ENCODE peak calls at places on chromosomes 12 and 14, in nine cellular contexts. R is mammary epithelial cell; I is BE2C; U is CD8-positive, alpha-beta T cell; E is uterus; S is esophagus muscularis mucosa; V is right lobe of liver; K is pancreas; B is cardiac muscle cell. H is an unnamed sample. For H3K9me3 and H3K4me1, the result is how much of the 10 kb centered on the place peaks cover.

GRCh38 chr12:8914716-8915526 is 612 bp downstream of the PHC1 start:
- DNase-seq in R (peak), I (peak), U (peak), E (peak), S (no peak), V (peak), K (peak), B (peak), H (peak)

GRCh38 chr14:24876009-24876690 is 173.8 kb downstream of the STXBP6 start:
- DNase-seq in R (no peak), I (no peak), U (no peak), E (no peak), S (no peak), V (no peak), K (no peak), B (no peak), H (no peak)

GRCh38 chr12:1594045-1594294 is 411 bp downstream of the FBXL14 start:
- DNase-seq in R (peak), I (peak), U (no peak), E (no peak), S (no peak), V (peak), K (no peak), B (no peak), H (peak)

GRCh38 chr12:95412826-95413311 is 61.1 kb upstream of the METAP2 start:
- DNase-seq in R (peak), I (no peak), U (no peak), E (no peak), S (no peak), V (no peak), K (no peak), B (no peak), H (peak)

GRCh38 chr14:21231020-21231652 is 38.1 kb downstream of the HNRNPC start:
- DNase-seq in R (no peak), I (no peak), U (no peak), E (no peak), S (no peak), V (no peak), K (no peak), B (no peak), H (no peak)

GRCh38 chr12:87086118-87086891 is 830.1 kb upstream of the MGAT4C start:
- DNase-seq in R (peak), I (no peak), U (no peak), E (no peak), S (no peak), V (no peak), K (peak), B (no peak), H (no peak)

GRCh38 chr12:56261503-56262230 is 3.5 kb upstream of the ANKRD52 start:
- DNase-seq in R (peak), I (no peak), U (no peak), E (no peak), S (no peak), V (no peak), K (no peak), B (no peak), H (no peak)

GRCh38 chr14:99393059-99393655 is 87.5 kb downstream of the SETD3 start:
- DNase-seq in R (peak), I (peak), U (peak), E (no peak), S (no peak), V (peak), K (peak), B (peak), H (peak)

GRCh38 chr14:39266589-39266870 is 32.8 kb downstream of the MIA2 start:
- DNase-seq in R (no peak), I (no peak), U (no peak), E (peak), S (no peak), V (peak), K (peak), B (no peak), H (no peak)

GRCh38 chr12:131385313-131386166 is 325.4 kb upstream of the SFSWAP start:
- DNase-seq in R (no peak), I (no peak), U (no peak), E (no peak), S (no peak), V (no peak), K (no peak), B (no peak), H (no peak)
- H3K9me3 ChIP-seq in R (under half), I (under half), U (under half), E (under half), S (under half), V (under half), K (under half), B (under half), H (under half)

GRCh38 chr12:130192667-130193345 is 30.5 kb downstream of the FZD10 start:
- DNase-seq in R (no peak), I (no peak), U (no peak), E (no peak), S (no peak), V (no peak), K (no peak), B (peak), H (no peak)
- TF ChIP-seq CTCF in R (no peak), I (no peak), U (no peak), E (no peak), S (no peak), V (no peak), K (no peak), B (no peak), H (no peak)

DNA sequence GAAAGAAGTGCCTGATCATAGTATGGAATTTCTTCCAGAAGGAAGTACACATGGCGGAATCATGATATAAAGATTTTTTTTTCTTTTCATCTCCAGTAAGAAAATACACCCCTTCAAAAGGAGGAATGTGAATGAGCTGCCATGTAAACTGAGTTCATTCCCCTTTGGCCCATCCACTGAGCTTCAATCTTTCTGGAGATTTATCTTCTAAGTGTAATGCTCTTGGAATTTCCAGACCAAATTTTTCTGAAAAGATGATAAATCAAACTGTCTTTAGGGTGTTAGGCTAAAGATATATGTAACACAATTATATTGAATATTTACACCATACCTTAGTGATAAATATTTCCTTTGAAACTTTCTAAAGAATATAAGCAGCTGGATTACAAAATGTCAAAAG is 5.2 kb downstream of the DCN start:
- DNase-seq in R (no peak), I (no peak), U (no peak), E (no peak), S (no peak), V (no peak), K (no peak), B (no peak), H (no peak)
- H3K4me1 ChIP-seq in R (under half), I (under half), U (under half), E (under half), S (under half), V (under half), K (under half), B (under half), H (under half)

GRCh38 chr12:34591966-34592365 is 569.7 kb downstream of the ALG10 start:
- DNase-seq in R (no peak), I (no peak), U (no peak), E (no peak), S (no peak), V (no peak), K (no peak), B (no peak), H (no peak)
- H3K9me3 ChIP-seq in R (under half), I (under half), U (under half), E (under half), S (half or more), V (under half), K (under half), B (under half), H (half or more)